ENCODE peak calls at places on chromosomes 11 and 22, in four cellular contexts. M, N, Z and S are unnamed samples.
A peak's percentile ranks its signal among the peaks of the same experiment; 100 is the strongest.

GRCh38 chr22:23565942-23566715 is 14.0 kb downstream of the IGLL1 start:
- DNase-seq in M (no peak), N (no peak), Z (no peak), S (no peak)

GRCh38 chr11:94201004-94201465 is 72.4 kb downstream of the PANX1 start:
- DNase-seq in N (peak; percentile 90), Z (peak; percentile 37), M (no peak), S (peak; percentile 26)

GRCh38 chr22:48758021-48758561 is 1069.6 kb downstream of the BRD1 start:
- DNase-seq in Z (no peak), N (no peak), M (no peak), S (no peak)

GRCh38 chr11:118621898-118622375 is 14.5 kb downstream of the PHLDB1 start:
- DNase-seq in N (no peak), Z (no peak), M (no peak), S (no peak)

GRCh38 chr11:57751676-57752253 is at the start of gene BTBD18:
- DNase-seq in N (peak; percentile 57), Z (no peak), M (no peak), S (peak; percentile 79)

GRCh38 chr11:123640677-123641494 is 13.5 kb downstream of the SCN3B start:
- DNase-seq in N (peak; percentile 54), Z (no peak), M (peak; percentile 29), S (peak; percentile 58)

GRCh38 chr11:46273511-46274205 is 3.8 kb upstream of the CREB3L1 start:
- DNase-seq in Z (no peak), M (no peak), N (peak; percentile 75), S (peak; percentile 83)

GRCh38 chr11:65316979-65317786 is 2.5 kb downstream of the CDC42EP2 start:
- DNase-seq in N (peak; percentile 73), Z (peak; percentile 80), M (peak; percentile 85), S (peak; percentile 69)

GRCh38 chr11:22703040-22703439 is 36.6 kb downstream of the GAS2 start:
- DNase-seq in N (peak; percentile 25), M (no peak), Z (peak; percentile 65), S (peak; percentile 92)

GRCh38 chr11:67056640-67057409 is at the start of gene RHOD:
- DNase-seq in Z (no peak), N (peak; percentile 50), M (peak; percentile 54), S (peak; percentile 31)

GRCh38 chr11:121659811-121660210 is 207.0 kb upstream of the SORL1-AS1 start:
- DNase-seq in N (no peak), Z (no peak), M (no peak), S (no peak)

GRCh38 chr11:13073119-13073981 is 64.2 kb downstream of the RASSF10 start:
- DNase-seq in N (peak; percentile 77), M (no peak), Z (peak; percentile 22), S (peak; percentile 62)

GRCh38 chr11:4491878-4492606 is 9.6 kb downstream of the OR52K1 start:
- DNase-seq in N (no peak), M (no peak), Z (no peak), S (no peak)

GRCh38 chr22:49549256-49549655 is 278.4 kb downstream of the BRD1 start:
- DNase-seq in Z (no peak), M (no peak), N (no peak), S (no peak)

GRCh38 chr11:37858398-37858797 is 1260.4 kb upstream of the RAG2 start:
- DNase-seq in N (no peak), Z (no peak), M (no peak), S (peak; percentile 22)

GRCh38 chr11:13341028-13341427 is 63.4 kb downstream of the BMAL1 start:
- DNase-seq in M (no peak), Z (no peak), N (no peak), S (no peak)

GRCh38 chr22:26777402-26777801 is 120.0 kb downstream of the MIAT start:
- DNase-seq in N (peak; percentile 89), Z (no peak), M (no peak), S (no peak)

GRCh38 chr11:30585067-30585891 is 874 bp downstream of the MPPED2 start:
- DNase-seq in Z (no peak), N (no peak), M (peak; percentile 37), S (no peak)

GRCh38 chr11:71080239-71081097 is 171.9 kb downstream of the SHANK2 start:
- DNase-seq in M (peak; percentile 22), N (peak; percentile 43), Z (peak; percentile 33), S (peak; percentile 73)

GRCh38 chr22:17284917-17285316 is 65.7 kb upstream of the ADA2 start:
- DNase-seq in Z (no peak), M (no peak), N (no peak), S (no peak)

GRCh38 chr11:126755494-126755893 is 245.1 kb downstream of the KIRREL3 start:
- DNase-seq in Z (no peak), N (no peak), M (no peak), S (no peak)

GRCh38 chr11:132627981-132628380 is 904.3 kb downstream of the OPCML start:
- DNase-seq in Z (no peak), M (no peak), N (no peak), S (no peak)

GRCh38 chr11:34264266-34265110 is 93.3 kb downstream of the ABTB2 start:
- DNase-seq in M (no peak), Z (no peak), N (no peak), S (no peak)

GRCh38 chr22:23754980-23755636 is 883 bp upstream of the VPREB3 start:
- DNase-seq in M (no peak), Z (no peak), N (no peak), S (no peak)

GRCh38 chr11:92048415-92048814 is 176.2 kb upstream of the FAT3 start:
- DNase-seq in Z (no peak), M (no peak), N (no peak), S (no peak)